ENCODE peak calls at places on chromosomes 2 and 18, in nine cellular contexts. O is stimulated activated CD8-positive, alpha-beta memory T cell treated with anti-CD3 and anti-CD28 coated beads, Interleukin-12 subunit alpha, Interleukin-12 subunit beta, amount 100 ng/mL, for 4 hours; N is activated naive CD8-positive, alpha-beta T cell treated with anti-CD3 and anti-CD28 coated beads, Interleukin-2, amount 10 ng/mL, durations not matched to agents 7 days and 5 days; F is astrocyte of the cerebellum; H is H7; Y is NCI-H1048; W is iris pigment epithelial cell; P is stomach; A is NCI-H1417. X is an unnamed sample.

GRCh38 chr2:114160263-114161001 is 270.5 kb downstream of the ACTR3 start:
- DNase-seq in H (no peak), W (no peak), F (no peak), N (no peak), O (no peak), P (no peak), Y (no peak), A (no peak), X (no peak)

GRCh38 chr2:207502199-207502598 is 27.6 kb upstream of the CREB1 start:
- DNase-seq in W (no peak), O (no peak), N (no peak), F (no peak), Y (no peak), P (no peak), H (no peak), A (no peak), X (no peak)

GRCh38 chr2:218895326-218895725 is 14.7 kb downstream of the WNT10A start:
- DNase-seq in P (no peak), F (no peak), A (peak; percentile 61), N (no peak), O (no peak), W (no peak), Y (no peak), H (peak; percentile 81), X (no peak)

GRCh38 chr2:174931724-174932123 is 73.5 kb downstream of the CHN1 start:
- DNase-seq in N (no peak), H (no peak), O (no peak), W (peak; percentile 78), Y (no peak), P (no peak), F (no peak), A (no peak), X (no peak)

GRCh38 chr18:61546598-61546997 is 213.4 kb downstream of the CDH20 start:
- DNase-seq in F (peak; percentile 37), H (no peak), O (no peak), Y (no peak), P (no peak), A (no peak), N (no peak), W (peak; percentile 86), X (no peak)

GRCh38 chr18:35982404-35983114 is 10.1 kb downstream of the RMP24 start:
- DNase-seq in A (no peak), Y (no peak), F (peak; percentile 23), O (no peak), W (peak; percentile 69), H (no peak), P (no peak), N (no peak), X (no peak)

GRCh38 chr2:223700221-223700620 is 98.1 kb upstream of the SCG2 start:
- DNase-seq in N (no peak), Y (no peak), W (peak; percentile 20), A (no peak), P (no peak), H (no peak), F (no peak), O (no peak), X (no peak)

GRCh38 chr2:7378642-7379041 is 461.4 kb downstream of the RNF144A start:
- DNase-seq in A (no peak), P (no peak), W (no peak), O (no peak), H (no peak), N (no peak), Y (no peak), F (no peak), X (no peak)

GRCh38 chr2:170815746-170816498 is 765 bp upstream of the GAD1 start:
- DNase-seq in O (no peak), F (peak; percentile 24), A (peak; percentile 75), P (peak; percentile 72), W (peak; percentile 49), N (peak; percentile 75), Y (peak; percentile 59), H (peak; percentile 92), X (peak; percentile 69)

GRCh38 chr2:88172882-88173281 is 2.7 kb downstream of the THNSL2 start:
- DNase-seq in W (no peak), A (no peak), Y (no peak), F (no peak), O (no peak), H (no peak), N (no peak), P (no peak), X (no peak)

GRCh38 chr18:36580874-36581750 is 247.7 kb downstream of the TPGS2 start:
- DNase-seq in P (no peak), O (no peak), W (peak; percentile 44), A (peak; percentile 18), Y (no peak), F (no peak), N (no peak), H (no peak), X (no peak)

GRCh38 chr18:9971313-9971920 is 57.6 kb downstream of the VAPA start:
- DNase-seq in A (peak; percentile 94), H (peak; percentile 76), O (peak; percentile 27), P (peak; percentile 84), F (peak; percentile 73), Y (no peak), W (peak; percentile 74), N (peak; percentile 56), X (peak; percentile 68)

GRCh38 chr2:47221956-47222355 is 66.8 kb upstream of the STPG4 start:
- DNase-seq in H (no peak), A (peak; percentile 38), O (no peak), W (peak; percentile 62), P (no peak), Y (no peak), N (no peak), F (peak; percentile 87), X (no peak)

X was measured in naive thymus-derived CD8-positive, alpha-beta T cell.